ENCODE peak calls at places on chromosomes 6 and 20, in five cellular contexts. T is A549, S is uterus, G is thyroid gland, K is GM12891. O is an unnamed sample.

GRCh38 chr6:151276112-151276745 is 36.5 kb downstream of the AKAP12 start:
- DNase-seq in T (peak), S (no peak), G (no peak), K (no peak), O (no peak)

GRCh38 chr6:150273457-150274309 is 95.1 kb upstream of the IYD start:
- DNase-seq in T (no peak), S (no peak), G (no peak), K (no peak), O (no peak)

GRCh38 chr6:150403458-150404245 is 34.8 kb downstream of the IYD start:
- DNase-seq in T (peak), S (no peak), G (no peak), K (no peak), O (no peak)

GRCh38 chr20:59571591-59572314 is 32.6 kb upstream of the PHACTR3 start:
- DNase-seq in T (peak), S (peak), G (peak), K (peak), O (peak)

GRCh38 chr6:35077006-35077712 is 64.0 kb downstream of the TCP11 start:
- DNase-seq in T (no peak), S (no peak), G (no peak), K (no peak), O (no peak)

GRCh38 chr20:13995841-13996240 is 525 bp downstream of the MACROD2 start:
- DNase-seq in T (peak), S (peak), G (peak), K (no peak), O (no peak)

GRCh38 chr20:48238781-48239180 is 453.5 kb upstream of the SULF2 start:
- DNase-seq in T (no peak), S (peak), G (no peak), K (no peak), O (no peak)

GRCh38 chr6:3438190-3439167 is 18.4 kb downstream of the SLC22A23 start:
- DNase-seq in T (peak), S (no peak), G (no peak), K (no peak), O (no peak)

GRCh38 chr6:10417681-10418104 is 2.8 kb upstream of the TFAP2A start:
- DNase-seq in T (no peak), S (no peak), G (no peak), K (no peak), O (no peak)

GRCh38 chr20:62710886-62711702 is 2.5 kb downstream of the NTSR1 start:
- DNase-seq in T (no peak), S (no peak), G (no peak), K (no peak), O (no peak)

GRCh38 chr6:43636312-43636667 is 650 bp downstream of the MAD2L1BP start:
- DNase-seq in T (no peak), S (no peak), G (no peak), K (no peak), O (no peak)

GRCh38 chr6:50602191-50602810 is 111.0 kb upstream of the TFAP2D start:
- DNase-seq in T (peak), S (no peak), G (no peak), K (no peak), O (peak)

GRCh38 chr6:53031281-53031680 is 33.9 kb upstream of the FBXO9 start:
- DNase-seq in T (no peak), S (no peak), G (no peak), K (no peak), O (no peak)

GRCh38 chr6:47182291-47182957 is 127.3 kb downstream of the TNFRSF21 start:
- DNase-seq in T (no peak), S (no peak), G (peak), K (no peak), O (no peak)

GRCh38 chr6:144912474-144912873 is 627.3 kb downstream of the UTRN start:
- DNase-seq in T (no peak), S (no peak), G (no peak), K (no peak), O (no peak)

DNA sequence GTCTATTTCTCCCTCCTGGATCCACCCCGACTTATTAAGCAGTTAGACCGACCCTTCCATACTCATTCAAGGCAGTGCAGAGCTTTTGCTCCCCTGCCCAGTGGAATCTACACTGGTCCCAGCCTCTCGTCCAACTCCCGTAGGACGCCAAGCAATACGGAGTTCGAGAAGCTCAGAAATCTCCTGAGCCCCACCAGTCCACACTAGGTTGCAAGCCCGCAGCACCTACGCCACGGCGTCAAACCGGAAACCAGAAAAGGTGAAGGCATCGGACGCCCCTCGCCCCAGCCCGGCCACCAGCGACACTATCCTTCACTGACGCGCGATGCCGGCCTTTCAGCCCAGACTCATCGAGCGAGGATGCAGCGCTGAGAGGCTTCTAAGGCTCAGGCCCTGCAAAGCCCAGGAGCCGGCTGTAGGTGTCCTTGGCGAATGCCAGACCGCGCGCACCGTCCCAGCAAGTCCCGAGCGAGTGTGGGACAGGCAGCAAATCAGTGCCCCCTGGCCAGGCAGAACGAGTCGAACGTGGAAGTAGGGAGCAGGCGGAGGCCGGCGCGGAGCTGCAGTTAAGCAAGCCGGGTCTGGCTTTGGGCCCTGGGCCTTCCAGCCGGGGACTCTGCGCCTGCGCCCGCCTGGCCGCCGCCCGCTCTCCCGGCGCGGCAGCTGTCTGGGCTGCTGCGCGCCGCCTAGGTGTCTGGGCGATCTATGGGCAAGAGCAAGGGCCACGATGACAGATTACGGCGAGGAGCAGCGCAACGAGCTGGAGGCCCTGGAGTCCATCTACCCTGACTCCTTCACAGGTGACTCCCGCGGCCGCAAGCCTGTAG is at the start of gene RWDD1:
- DNase-seq in T (peak), S (peak), G (peak), K (peak), O (peak)
- TF ChIP-seq POLR2A in T (peak), S (peak), G (peak), K (peak), O (peak)

GRCh38 chr6:161918608-161919205 is 644.8 kb upstream of the AGPAT4 start:
- DNase-seq in T (no peak), S (no peak), G (no peak), K (no peak), O (no peak)
- TF ChIP-seq POLR2A in T (no peak), S (no peak), G (no peak), K (no peak), O (no peak)

GRCh38 chr20:49248879-49249665 is 28.8 kb downstream of the ZNFX1 start:
- DNase-seq in T (no peak), S (no peak), G (no peak), K (no peak), O (no peak)

GRCh38 chr20:49248301-49248700 is 29.1 kb downstream of the DDX27 start:
- DNase-seq in T (no peak), S (no peak), G (no peak), K (no peak), O (no peak)

GRCh38 chr20:49245921-49246740 is 26.9 kb downstream of the DDX27 start:
- DNase-seq in T (peak), S (no peak), G (peak), K (peak), O (peak)

GRCh38 chr20:49247792-49248191 is 28.6 kb downstream of the DDX27 start:
- DNase-seq in T (no peak), S (no peak), G (no peak), K (no peak), O (no peak)

DNA sequence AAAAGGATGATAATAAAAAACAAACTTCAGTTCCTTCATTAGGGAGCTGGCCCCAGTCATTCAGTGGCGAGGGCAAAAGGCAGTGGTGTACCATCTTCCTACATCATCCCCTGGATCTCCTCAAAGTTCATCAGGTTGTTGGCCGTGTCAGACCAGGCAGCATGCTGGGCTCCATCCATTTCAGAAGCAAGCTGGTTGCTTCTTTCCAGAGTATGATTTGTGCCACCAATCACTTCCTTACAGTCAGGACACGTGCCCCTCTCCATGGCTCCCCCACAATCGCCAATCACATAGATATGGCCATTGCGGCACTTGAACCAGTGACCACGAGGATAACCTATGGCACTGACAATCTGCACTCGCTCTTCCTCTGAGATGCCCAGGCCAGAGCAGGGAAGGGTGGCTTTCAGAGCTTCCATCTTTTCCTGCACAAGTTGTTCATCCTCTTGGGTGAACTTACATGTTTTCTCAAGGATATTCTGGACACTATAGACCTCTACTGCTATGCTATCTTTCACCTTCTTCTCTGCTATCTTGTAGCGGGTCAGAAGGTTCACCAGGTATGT is 28.0 kb downstream of the DDX27 start:
- DNase-seq in T (no peak), S (no peak), G (no peak), K (no peak), O (no peak)
- TF ChIP-seq POLR2A in T (no peak), S (no peak), G (no peak), K (peak), O (no peak)

GRCh38 chr20:50797142-50797541 is 2.3 kb downstream of the BCAS4 start:
- DNase-seq in T (no peak), S (no peak), G (no peak), K (no peak), O (no peak)

GRCh38 chr20:50794181-50794845 is 548 bp upstream of the BCAS4 start:
- DNase-seq in T (no peak), S (peak), G (no peak), K (no peak), O (peak)

GRCh38 chr20:50792708-50793574 is 1.9 kb upstream of the BCAS4 start:
- DNase-seq in T (no peak), S (no peak), G (no peak), K (no peak), O (no peak)

GRCh38 chr20:50798650-50799049 is 3.8 kb downstream of the BCAS4 start:
- DNase-seq in T (no peak), S (no peak), G (no peak), K (no peak), O (no peak)

GRCh38 chr20:50794846-50795634 is at the start of gene BCAS4:
- DNase-seq in T (peak), S (peak), G (peak), K (peak), O (peak)
- TF ChIP-seq POLR2A in T (peak), S (no peak), G (peak), K (no peak), O (no peak)

GRCh38 chr6:31614075-31614619 is 887 bp upstream of the AIF1 start:
- DNase-seq in T (no peak), S (no peak), G (peak), K (no peak), O (no peak)
- TF ChIP-seq POLR2A in T (no peak), S (no peak), G (no peak), K (no peak), O (no peak)

DNA sequence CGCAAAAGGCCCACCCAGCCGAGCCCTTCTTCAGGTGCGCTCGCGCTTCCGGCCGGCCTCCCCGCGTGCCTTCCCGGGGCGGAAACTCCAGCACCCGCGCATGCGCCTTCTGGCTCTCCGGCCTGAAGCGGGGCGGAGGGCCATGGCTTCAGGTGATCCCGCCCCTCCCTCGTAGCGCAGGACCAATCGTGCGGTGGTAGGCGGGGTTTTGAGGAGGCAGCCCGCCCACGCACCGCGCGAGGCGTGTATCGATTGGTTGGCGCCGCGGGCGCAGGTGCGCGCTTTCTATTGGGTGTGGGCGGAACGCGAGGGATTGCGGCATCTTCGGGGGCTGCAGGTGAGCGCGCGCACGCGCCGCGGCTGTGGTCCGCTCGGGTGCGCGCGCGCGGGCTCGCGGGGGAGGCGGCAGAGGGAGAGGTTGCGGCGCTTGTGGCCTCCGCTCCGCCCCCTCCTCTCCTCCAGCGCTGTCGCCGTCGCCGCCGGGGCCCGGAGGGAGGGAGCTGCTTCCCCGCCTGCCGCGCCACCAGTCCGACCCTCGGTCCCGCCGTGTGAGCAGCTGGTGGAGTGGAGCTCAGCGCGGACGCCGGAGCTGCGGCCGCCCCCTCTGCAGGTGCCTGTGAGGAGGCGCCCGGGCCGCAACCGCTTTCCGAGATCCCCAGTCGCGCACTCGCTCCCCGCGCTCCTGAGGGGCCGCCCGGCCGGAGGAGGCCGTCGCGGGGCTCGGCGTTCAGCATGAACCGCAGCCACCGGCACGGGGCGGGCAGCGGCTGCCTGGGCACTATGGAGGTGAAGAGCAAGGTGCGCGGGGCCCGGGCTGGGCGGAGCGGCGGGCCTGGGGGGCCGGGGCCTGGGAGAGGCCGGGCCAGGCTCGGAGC is at the start of gene PARD6B:
- DNase-seq in T (peak), S (peak), G (peak), K (peak), O (peak)
- TF ChIP-seq POLR2A in T (peak), S (peak), G (peak), K (no peak), O (peak)

GRCh38 chr6:69796081-69796626 is 656 bp downstream of the LMBRD1 start:
- DNase-seq in T (peak), S (no peak), G (peak), K (no peak), O (no peak)
- TF ChIP-seq POLR2A in T (no peak), S (no peak), G (peak), K (peak), O (no peak)

DNA sequence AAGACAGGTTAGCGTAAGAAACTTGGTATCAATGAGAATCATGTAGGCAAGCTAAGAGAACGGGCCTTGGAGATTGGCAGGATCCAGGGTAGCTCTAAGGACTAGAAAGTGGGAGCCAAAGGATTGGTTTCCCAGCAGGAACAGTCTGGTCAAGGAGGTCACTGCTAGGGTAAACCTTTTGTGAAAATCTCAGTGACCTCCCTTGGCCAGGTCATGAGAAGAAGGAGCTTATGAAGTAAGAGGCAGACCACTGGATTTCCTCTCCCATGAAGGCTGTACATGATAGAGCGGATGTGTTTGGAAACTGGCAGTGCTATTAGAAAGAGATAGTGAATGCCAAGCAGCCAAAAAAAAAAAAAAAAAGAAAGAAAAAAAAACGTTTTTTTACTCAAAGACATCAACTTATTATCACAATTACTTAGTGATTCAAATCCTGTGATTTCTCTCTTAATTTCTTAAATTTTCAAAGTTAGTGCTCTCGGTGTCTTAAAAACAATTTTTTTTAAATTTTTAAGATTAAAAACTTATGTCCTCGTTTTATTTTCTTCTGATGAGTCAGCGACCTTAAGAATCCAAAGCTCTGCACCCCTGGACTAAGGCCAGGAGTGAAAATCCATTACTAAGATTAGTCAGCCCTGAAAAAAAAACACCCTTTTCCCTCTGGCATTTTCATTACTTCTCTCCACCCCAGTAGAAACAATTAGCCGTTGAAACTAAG is 85.9 kb upstream of the CARMIL1 start:
- DNase-seq in T (peak), S (peak), G (peak), K (no peak), O (no peak)
- TF ChIP-seq POLR2A in T (no peak), S (no peak), G (no peak), K (no peak), O (no peak)

GRCh38 chr6:33693186-33694158 is 18.0 kb downstream of the UQCC2 start:
- DNase-seq in T (no peak), S (no peak), G (no peak), K (no peak), O (no peak)
- TF ChIP-seq POLR2A in T (no peak), S (no peak), G (no peak), K (no peak), O (no peak)

DNA sequence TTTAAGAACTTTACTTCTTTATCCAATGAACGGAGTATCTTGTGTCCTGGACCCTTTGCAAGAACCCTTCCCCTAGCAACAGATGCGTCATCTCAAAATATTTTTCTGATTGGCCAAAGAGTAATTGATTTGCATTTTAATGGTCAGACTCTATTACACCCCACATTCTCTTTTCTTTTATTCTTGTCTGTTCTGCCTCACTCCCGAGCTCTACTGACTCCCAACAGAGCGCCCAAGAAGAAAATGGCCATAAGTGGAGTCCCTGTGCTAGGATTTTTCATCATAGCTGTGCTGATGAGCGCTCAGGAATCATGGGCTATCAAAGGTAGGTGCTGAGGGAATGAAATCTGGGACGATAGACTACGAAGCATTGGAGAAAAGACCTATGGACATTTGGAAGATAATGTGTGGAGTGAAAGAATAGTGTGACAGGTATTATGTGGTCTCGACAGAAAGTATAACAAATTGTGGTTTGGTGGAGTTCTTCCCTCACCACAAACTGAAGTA is at the start of gene HLA-DRA:
- DNase-seq in T (peak), S (peak), G (no peak), K (no peak), O (peak)
- TF ChIP-seq POLR2A in T (no peak), S (peak), G (no peak), K (peak), O (no peak)